ENCODE peak calls at places on chromosomes 13 and 19, in seven cellular contexts. X is iPS-NIHi11, G is testis, N is nephron progenitor cell, K is uterus, T is heart right ventricle, B is Caki2. S is an unnamed sample.

GRCh38 chr19:46133101-46133627 is 8.7 kb upstream of the IGFL3 start:
- DNase-seq in B (peak), N (peak), X (peak), T (peak), K (peak), G (peak), S (peak)

GRCh38 chr19:14118165-14119051 is 846 bp upstream of the PRKACA start:
- DNase-seq in K (peak), B (no peak), T (peak), X (no peak), N (no peak), G (peak), S (peak)

GRCh38 chr19:33558846-33559245 is 37.3 kb upstream of the PEPD start:
- DNase-seq in X (no peak), B (no peak), K (no peak), G (no peak), N (no peak), T (no peak), S (no peak)

GRCh38 chr19:8304841-8305621 is 3.1 kb downstream of the CD320 start:
- DNase-seq in T (peak), G (peak), K (peak), X (peak), B (peak), N (peak), S (peak)

GRCh38 chr19:54030895-54031586 is 32.7 kb downstream of the VSTM1 start:
- DNase-seq in X (no peak), B (no peak), G (no peak), T (no peak), N (no peak), K (no peak), S (peak)

GRCh38 chr19:17762505-17763229 is 11.4 kb downstream of the FCHO1 start:
- DNase-seq in K (no peak), X (peak), G (peak), N (peak), T (no peak), B (peak), S (peak)

GRCh38 chr13:30394798-30395191 is 27.5 kb upstream of the UBE2L5 start:
- DNase-seq in G (no peak), T (no peak), X (no peak), K (no peak), B (peak), N (no peak), S (no peak)

GRCh38 chr13:107650081-107650701 is 565.1 kb downstream of the LIG4 start:
- DNase-seq in B (peak), G (peak), N (peak), X (peak), T (peak), K (peak), S (peak)

GRCh38 chr19:18894254-18895037 is 1.5 kb downstream of the CERS1 start:
- DNase-seq in N (peak), T (no peak), K (peak), B (no peak), G (peak), X (peak), S (peak)

GRCh38 chr19:42276821-42277220 is 7.8 kb downstream of the CIC start:
- DNase-seq in T (no peak), K (no peak), G (no peak), N (no peak), X (no peak), B (no peak), S (no peak)

GRCh38 chr13:44951184-44951583 is 38.1 kb downstream of the NUFIP1 start:
- DNase-seq in B (no peak), G (no peak), N (no peak), K (no peak), T (no peak), X (no peak), S (no peak)

GRCh38 chr13:109012115-109012514 is 382.7 kb downstream of the MYO16 start:
- DNase-seq in X (no peak), K (no peak), B (no peak), G (no peak), N (no peak), T (no peak), S (peak)

GRCh38 chr19:18507021-18507726 is 14.7 kb downstream of the ELL start:
- DNase-seq in B (no peak), N (no peak), T (peak), G (no peak), X (no peak), K (no peak), S (no peak)

GRCh38 chr13:101231751-101232428 is 184.4 kb downstream of the NALCN start:
- DNase-seq in X (no peak), K (no peak), G (no peak), B (no peak), N (no peak), T (no peak), S (no peak)

GRCh38 chr13:99087954-99088491 is 110.2 kb upstream of the DOCK9 start:
- DNase-seq in G (peak), X (no peak), T (peak), N (peak), B (no peak), K (no peak), S (peak)

GRCh38 chr13:32969516-32969941 is 46.7 kb upstream of the KL start:
- DNase-seq in X (no peak), T (peak), B (peak), N (no peak), G (no peak), K (peak), S (no peak)

GRCh38 chr19:58394821-58395219 is 636 bp upstream of the RNF225 start:
- DNase-seq in T (no peak), B (no peak), K (no peak), G (no peak), N (no peak), X (no peak), S (no peak)

GRCh38 chr19:41376998-41377365 is 649 bp downstream of the TMEM91 start:
- DNase-seq in K (no peak), B (no peak), N (no peak), X (no peak), G (no peak), T (no peak), S (no peak)

GRCh38 chr19:45280471-45280961 is 29.4 kb downstream of the MARK4 start:
- DNase-seq in N (no peak), B (no peak), X (no peak), K (no peak), T (no peak), G (no peak), S (no peak)

GRCh38 chr19:49875801-49876421 is 1.2 kb downstream of the AKT1S1 start:
- DNase-seq in B (peak), G (peak), K (peak), T (peak), X (no peak), N (peak), S (peak)

S was measured in GM23338.